ENCODE peak calls at places on chromosomes 11 and 22, in nine cellular contexts. L, J, C, E, D, B, M, I and S are unnamed samples.

GRCh38 chr11:64856382-64857227 is 12.2 kb upstream of the CDC42BPG start:
- DNase-seq in M (no peak), J (peak), I (no peak), B (no peak), L (no peak), D (no peak), E (peak), C (peak), S (peak)

GRCh38 chr22:32737811-32738210 is 63.7 kb upstream of the TIMP3 start:
- DNase-seq in C (no peak), I (no peak), E (no peak), B (no peak), M (no peak), L (no peak), D (no peak), J (no peak), S (no peak)

GRCh38 chr11:11574373-11574772 is 47.4 kb downstream of the GALNT18 start:
- DNase-seq in M (no peak), J (no peak), I (no peak), E (no peak), B (no peak), L (no peak), D (no peak), C (no peak), S (no peak)

GRCh38 chr11:15195454-15196200 is 80.9 kb downstream of the INSC start:
- DNase-seq in M (no peak), B (no peak), I (no peak), E (no peak), D (no peak), C (no peak), L (no peak), J (no peak), S (no peak)

GRCh38 chr22:20978419-20978818 is 3.7 kb upstream of the LZTR1 start:
- DNase-seq in L (no peak), D (no peak), M (no peak), B (no peak), J (no peak), E (no peak), I (no peak), C (no peak), S (no peak)

GRCh38 chr11:113240389-113240788 is 74.0 kb upstream of the TTC12 start:
- DNase-seq in E (no peak), L (no peak), C (no peak), B (no peak), J (no peak), I (no peak), M (no peak), D (no peak), S (no peak)

GRCh38 chr11:2583605-2583958 is 116.2 kb downstream of the KCNQ1OT1 start:
- DNase-seq in M (peak), I (no peak), B (no peak), D (no peak), J (no peak), C (no peak), L (no peak), E (no peak), S (no peak)

GRCh38 chr22:27461470-27461869 is 340.1 kb downstream of the MN1 start:
- DNase-seq in J (peak), C (no peak), L (no peak), D (no peak), E (peak), M (peak), I (peak), B (no peak), S (peak)

GRCh38 chr11:57340228-57340627 is 2.1 kb downstream of the P2RX3 start:
- DNase-seq in J (no peak), L (no peak), M (no peak), C (no peak), I (no peak), D (no peak), B (no peak), E (no peak), S (no peak)

GRCh38 chr11:35082322-35083180 is 56.4 kb upstream of the CD44 start:
- DNase-seq in B (peak), I (peak), E (peak), C (peak), L (peak), D (peak), J (peak), M (no peak), S (peak)

GRCh38 chr11:65575568-65576231 is at the start of gene EHBP1L1:
- DNase-seq in D (peak), L (peak), C (peak), I (no peak), J (no peak), B (peak), M (no peak), E (peak), S (peak)

GRCh38 chr11:68993546-68993945 is 12.8 kb upstream of the MRGPRD start:
- DNase-seq in M (no peak), J (no peak), C (no peak), I (no peak), E (no peak), L (no peak), D (no peak), B (no peak), S (no peak)

GRCh38 chr11:72220696-72221363 is 3.7 kb upstream of the INPPL1 start:
- DNase-seq in C (no peak), J (no peak), B (no peak), L (no peak), I (no peak), D (no peak), M (no peak), E (no peak), S (no peak)

GRCh38 chr11:130340671-130341319 is 26.1 kb upstream of the ZBTB44 start:
- DNase-seq in I (no peak), M (no peak), C (no peak), J (no peak), E (no peak), D (no peak), L (no peak), B (no peak), S (no peak)

GRCh38 chr22:35743466-35743865 is 25.8 kb downstream of the APOL5 start:
- DNase-seq in B (no peak), E (no peak), J (no peak), L (no peak), D (no peak), M (no peak), I (no peak), C (no peak), S (no peak)

GRCh38 chr22:49958961-49959781 is 1.4 kb upstream of the PIM3 start:
- DNase-seq in E (no peak), I (no peak), C (no peak), J (no peak), L (no peak), M (no peak), D (no peak), B (no peak), S (no peak)

GRCh38 chr11:116773203-116774112 is 671 bp upstream of the BUD13 start:
- DNase-seq in J (no peak), D (peak), E (no peak), L (no peak), B (no peak), M (no peak), C (no peak), I (no peak), S (peak)

GRCh38 chr22:49334976-49335375 is 492.7 kb downstream of the BRD1 start:
- DNase-seq in L (no peak), C (no peak), M (no peak), I (no peak), J (no peak), D (no peak), B (no peak), E (no peak), S (no peak)

GRCh38 chr11:13052130-13052541 is 43.0 kb downstream of the RASSF10 start:
- DNase-seq in E (no peak), I (no peak), M (no peak), C (no peak), B (no peak), L (no peak), J (no peak), D (no peak), S (no peak)

GRCh38 chr22:21642584-21643448 is 714 bp downstream of the SDF2L1 start:
- DNase-seq in L (peak), M (peak), B (peak), D (peak), C (peak), I (no peak), J (no peak), E (peak), S (peak)

GRCh38 chr11:118908931-118909618 is 16.7 kb downstream of the BCL9L start:
- DNase-seq in M (no peak), C (no peak), B (no peak), L (no peak), D (no peak), I (no peak), E (peak), J (no peak), S (peak)

GRCh38 chr11:99918761-99919160 is 768.3 kb upstream of the ARHGAP42 start:
- DNase-seq in B (no peak), I (no peak), J (no peak), M (no peak), E (no peak), C (no peak), D (no peak), L (no peak), S (no peak)

GRCh38 chr11:70618471-70619101 is 220.3 kb downstream of the CTTN start:
- DNase-seq in C (no peak), L (no peak), J (no peak), E (no peak), B (no peak), M (no peak), I (no peak), D (no peak), S (no peak)

GRCh38 chr11:3340025-3340424 is 38.9 kb downstream of the ZNF195 start:
- DNase-seq in C (no peak), E (peak), B (no peak), L (no peak), J (peak), M (no peak), I (peak), D (no peak), S (peak)

GRCh38 chr22:44998296-44998695 is 11.5 kb downstream of the PHF21B start:
- DNase-seq in E (no peak), J (no peak), L (no peak), D (no peak), B (no peak), I (no peak), M (no peak), C (no peak), S (no peak)

GRCh38 chr11:86955111-86955673 is at the start of gene FZD4:
- DNase-seq in J (no peak), D (peak), L (no peak), I (no peak), E (peak), M (peak), B (no peak), C (peak), S (peak)

GRCh38 chr11:128841461-128842072 is 25.5 kb downstream of the KCNJ1 start:
- DNase-seq in C (peak), M (no peak), J (no peak), B (no peak), D (peak), L (no peak), E (no peak), I (no peak), S (no peak)

GRCh38 chr11:75498556-75499255 is 27.0 kb downstream of the GDPD5 start:
- DNase-seq in B (no peak), I (no peak), D (no peak), C (no peak), M (no peak), J (peak), E (no peak), L (no peak), S (peak)

GRCh38 chr11:85694385-85694980 is 8.5 kb upstream of the CCDC89 start:
- DNase-seq in M (no peak), L (peak), C (no peak), E (peak), D (peak), B (no peak), J (no peak), I (no peak), S (peak)

GRCh38 chr22:37647928-37648327 is 8.5 kb downstream of the SH3BP1 start:
- DNase-seq in L (no peak), B (no peak), E (no peak), D (no peak), I (no peak), J (no peak), C (no peak), M (no peak), S (no peak)

GRCh38 chr11:78385205-78385604 is 32.4 kb downstream of the GAB2 start:
- DNase-seq in E (no peak), M (no peak), J (no peak), D (no peak), I (no peak), C (no peak), B (no peak), L (no peak), S (no peak)

GRCh38 chr11:1639102-1639620 is 9.6 kb downstream of the KRTAP5-5 start:
- DNase-seq in E (no peak), I (no peak), L (no peak), J (no peak), B (no peak), C (no peak), D (no peak), M (no peak), S (no peak)